ENCODE peak calls at places on chromosomes 13 and 19, in six cellular contexts. R is GM06990; B is T-helper 2 cell; C is stimulated activated CD8-positive, alpha-beta memory T cell treated with anti-CD3 and anti-CD28 coated beads, Interleukin-7, amount 100 ng/mL, for 4 hours; T is activated naive CD8-positive, alpha-beta T cell treated with anti-CD3 and anti-CD28 coated beads for 36 hours; U is mesendoderm. N is an unnamed sample.

GRCh38 chr19:9498183-9498902 is at the start of gene ZNF560:
- DNase-seq in T (peak), U (no peak), B (no peak), R (peak), C (no peak), N (no peak)

GRCh38 chr13:101230271-101230890 is 185.9 kb downstream of the NALCN start:
- DNase-seq in B (no peak), T (no peak), R (no peak), U (peak), C (no peak), N (no peak)

GRCh38 chr19:1110809-1111640 is 7.2 kb downstream of the GPX4 start:
- DNase-seq in B (no peak), R (no peak), U (no peak), C (no peak), T (no peak), N (no peak)

GRCh38 chr19:44947041-44947581 is 1.3 kb downstream of the APOC2 start:
- DNase-seq in T (no peak), R (no peak), U (no peak), B (no peak), C (no peak), N (no peak)

GRCh38 chr19:39970424-39970673 is 616 bp upstream of the PSMC4 start:
- DNase-seq in U (no peak), R (no peak), T (no peak), B (no peak), C (no peak), N (no peak)

GRCh38 chr19:4369888-4370260 is 26.5 kb downstream of the MPND start:
- DNase-seq in T (peak), R (peak), U (peak), C (peak), B (peak), N (peak)

GRCh38 chr19:41872384-41872774 is 4.7 kb upstream of the CD79A start:
- DNase-seq in R (no peak), C (no peak), U (no peak), B (no peak), T (no peak), N (no peak)

GRCh38 chr13:50156140-50156539 is 140.9 kb downstream of the KCNRG start:
- DNase-seq in B (no peak), C (no peak), T (no peak), R (no peak), U (no peak), N (no peak)

GRCh38 chr13:74047925-74048324 is 86.3 kb downstream of the KLF12 start:
- DNase-seq in C (no peak), R (no peak), B (no peak), U (no peak), T (no peak), N (no peak)

GRCh38 chr19:2168619-2169424 is 5.1 kb downstream of the DOT1L start:
- DNase-seq in U (peak), R (peak), B (peak), C (peak), T (peak), N (peak)

GRCh38 chr19:35516310-35516709 is 2.9 kb upstream of the DMKN start:
- DNase-seq in B (no peak), U (no peak), R (no peak), T (no peak), C (no peak), N (no peak)

GRCh38 chr13:20823071-20823470 is 49.3 kb upstream of the EEF1AKMT1 start:
- DNase-seq in B (no peak), C (no peak), T (no peak), R (no peak), U (no peak), N (no peak)

N was measured in GM12892.